ENCODE peak calls at places on chromosomes 13 and 19, in four cellular contexts. One of them, this sample, is unnamed.

GRCh38 chr13:46721054-46721453 is 75.9 kb downstream of the ESD start:
- DNase-seq in glutamatergic neuron: peak
- DNase-seq in NCI-H748 treated with DMSO at 0.1 percent for 48 hours: no peak
- DNase-seq in CD4-positive, CD25-positive, alpha-beta regulatory T cell: peak
- DNase-seq in this sample: peak

GRCh38 chr13:51397262-51397933 is 55.4 kb downstream of the INTS6 start:
- DNase-seq in CD4-positive, CD25-positive, alpha-beta regulatory T cell: no peak
- DNase-seq in NCI-H748 treated with DMSO at 0.1 percent for 48 hours: no peak
- DNase-seq in glutamatergic neuron: no peak
- DNase-seq in this sample: no peak

GRCh38 chr19:48182434-48182833 is 12.0 kb downstream of the ZSWIM9 start:
- DNase-seq in glutamatergic neuron: no peak
- DNase-seq in CD4-positive, CD25-positive, alpha-beta regulatory T cell: no peak
- DNase-seq in NCI-H748 treated with DMSO at 0.1 percent for 48 hours: no peak
- DNase-seq in this sample: no peak

GRCh38 chr13:22106058-22106457 is 435.2 kb downstream of the FGF9 start:
- DNase-seq in CD4-positive, CD25-positive, alpha-beta regulatory T cell: no peak
- DNase-seq in NCI-H748 treated with DMSO at 0.1 percent for 48 hours: no peak
- DNase-seq in glutamatergic neuron: no peak
- DNase-seq in this sample: no peak

GRCh38 chr13:97339989-97340361 is 94.0 kb upstream of the RAP2A start:
- DNase-seq in NCI-H748 treated with DMSO at 0.1 percent for 48 hours: no peak
- DNase-seq in glutamatergic neuron: no peak
- DNase-seq in CD4-positive, CD25-positive, alpha-beta regulatory T cell: no peak
- DNase-seq in this sample: no peak

GRCh38 chr13:99123101-99124045 is 77.3 kb upstream of the UBAC2 start:
- DNase-seq in CD4-positive, CD25-positive, alpha-beta regulatory T cell: no peak
- DNase-seq in NCI-H748 treated with DMSO at 0.1 percent for 48 hours: no peak
- DNase-seq in glutamatergic neuron: no peak
- DNase-seq in this sample: no peak

GRCh38 chr19:58491393-58491792 is 15.2 kb downstream of the ZNF446 start:
- DNase-seq in NCI-H748 treated with DMSO at 0.1 percent for 48 hours: no peak
- DNase-seq in glutamatergic neuron: no peak
- DNase-seq in CD4-positive, CD25-positive, alpha-beta regulatory T cell: no peak
- DNase-seq in this sample: no peak

GRCh38 chr13:41268764-41269163 is 5.4 kb upstream of the MTRF1 start:
- DNase-seq in CD4-positive, CD25-positive, alpha-beta regulatory T cell: no peak
- DNase-seq in glutamatergic neuron: no peak
- DNase-seq in NCI-H748 treated with DMSO at 0.1 percent for 48 hours: no peak
- DNase-seq in this sample: no peak

GRCh38 chr19:58551123-58551497 is 3.8 kb downstream of the CHMP2A start:
- DNase-seq in NCI-H748 treated with DMSO at 0.1 percent for 48 hours: no peak
- DNase-seq in glutamatergic neuron: no peak
- DNase-seq in CD4-positive, CD25-positive, alpha-beta regulatory T cell: no peak
- DNase-seq in this sample: no peak

GRCh38 chr19:44847144-44848035 is 1.3 kb downstream of the NECTIN2 start:
- DNase-seq in CD4-positive, CD25-positive, alpha-beta regulatory T cell: no peak
- DNase-seq in glutamatergic neuron: peak
- DNase-seq in NCI-H748 treated with DMSO at 0.1 percent for 48 hours: peak
- DNase-seq in this sample: no peak

GRCh38 chr19:49117677-49118564 is 1.0 kb downstream of the C19orf73 start:
- DNase-seq in CD4-positive, CD25-positive, alpha-beta regulatory T cell: no peak
- DNase-seq in glutamatergic neuron: peak
- DNase-seq in NCI-H748 treated with DMSO at 0.1 percent for 48 hours: no peak
- DNase-seq in this sample: no peak

GRCh38 chr19:5950744-5951143 is 27.2 kb downstream of the RANBP3 start:
- DNase-seq in glutamatergic neuron: no peak
- DNase-seq in CD4-positive, CD25-positive, alpha-beta regulatory T cell: no peak
- DNase-seq in NCI-H748 treated with DMSO at 0.1 percent for 48 hours: no peak
- DNase-seq in this sample: no peak

GRCh38 chr13:75825161-75825560 is 189.0 kb downstream of the LMO7 start:
- DNase-seq in glutamatergic neuron: no peak
- DNase-seq in CD4-positive, CD25-positive, alpha-beta regulatory T cell: no peak
- DNase-seq in NCI-H748 treated with DMSO at 0.1 percent for 48 hours: no peak
- DNase-seq in this sample: no peak

GRCh38 chr19:5926641-5927438 is 12.8 kb downstream of the CAPS start:
- DNase-seq in glutamatergic neuron: no peak
- DNase-seq in NCI-H748 treated with DMSO at 0.1 percent for 48 hours: no peak
- DNase-seq in CD4-positive, CD25-positive, alpha-beta regulatory T cell: no peak
- DNase-seq in this sample: no peak

GRCh38 chr19:55673889-55674288 is 1.1 kb upstream of the EPN1 start:
- DNase-seq in NCI-H748 treated with DMSO at 0.1 percent for 48 hours: no peak
- DNase-seq in CD4-positive, CD25-positive, alpha-beta regulatory T cell: no peak
- DNase-seq in glutamatergic neuron: no peak
- DNase-seq in this sample: no peak

GRCh38 chr13:39364797-39365468 is 238.1 kb downstream of the LHFPL6 start:
- DNase-seq in NCI-H748 treated with DMSO at 0.1 percent for 48 hours: peak
- DNase-seq in CD4-positive, CD25-positive, alpha-beta regulatory T cell: no peak
- DNase-seq in glutamatergic neuron: no peak
- DNase-seq in this sample: no peak

GRCh38 chr13:30133976-30134375 is 173.4 kb downstream of the KATNAL1 start:
- DNase-seq in NCI-H748 treated with DMSO at 0.1 percent for 48 hours: no peak
- DNase-seq in CD4-positive, CD25-positive, alpha-beta regulatory T cell: no peak
- DNase-seq in glutamatergic neuron: no peak
- DNase-seq in this sample: no peak

GRCh38 chr19:10112895-10113591 is 1.6 kb downstream of the P2RY11 start:
- DNase-seq in CD4-positive, CD25-positive, alpha-beta regulatory T cell: peak
- DNase-seq in glutamatergic neuron: peak
- DNase-seq in NCI-H748 treated with DMSO at 0.1 percent for 48 hours: no peak
- DNase-seq in this sample: no peak

GRCh38 chr13:33394294-33394932 is 108.9 kb upstream of the STARD13 start:
- DNase-seq in glutamatergic neuron: no peak
- DNase-seq in NCI-H748 treated with DMSO at 0.1 percent for 48 hours: no peak
- DNase-seq in CD4-positive, CD25-positive, alpha-beta regulatory T cell: no peak
- DNase-seq in this sample: no peak

GRCh38 chr13:102394158-102395053 is 7.4 kb downstream of the FGF14 start:
- DNase-seq in NCI-H748 treated with DMSO at 0.1 percent for 48 hours: peak
- DNase-seq in glutamatergic neuron: peak
- DNase-seq in CD4-positive, CD25-positive, alpha-beta regulatory T cell: peak
- DNase-seq in this sample: peak

GRCh38 chr19:47228168-47228936 is 2.6 kb downstream of the BBC3 start:
- DNase-seq in NCI-H748 treated with DMSO at 0.1 percent for 48 hours: no peak
- DNase-seq in glutamatergic neuron: peak
- DNase-seq in CD4-positive, CD25-positive, alpha-beta regulatory T cell: peak
- DNase-seq in this sample: no peak

GRCh38 chr13:101455863-101456262 is 3.4 kb downstream of the ITGBL1 start:
- DNase-seq in NCI-H748 treated with DMSO at 0.1 percent for 48 hours: no peak
- DNase-seq in CD4-positive, CD25-positive, alpha-beta regulatory T cell: no peak
- DNase-seq in glutamatergic neuron: no peak
- DNase-seq in this sample: no peak

GRCh38 chr13:89163081-89163480 is 1491.9 kb downstream of the SLITRK5 start:
- DNase-seq in glutamatergic neuron: no peak
- DNase-seq in NCI-H748 treated with DMSO at 0.1 percent for 48 hours: no peak
- DNase-seq in CD4-positive, CD25-positive, alpha-beta regulatory T cell: no peak
- DNase-seq in this sample: no peak

GRCh38 chr19:18879579-18880373 is 16.2 kb downstream of the CERS1 start:
- DNase-seq in glutamatergic neuron: no peak
- DNase-seq in CD4-positive, CD25-positive, alpha-beta regulatory T cell: peak
- DNase-seq in NCI-H748 treated with DMSO at 0.1 percent for 48 hours: no peak
- DNase-seq in this sample: peak